ENCODE peak calls at places on chromosome 4, in five cellular contexts. Z is effector memory CD4-positive, alpha-beta T cell; M is pancreas; Q is stomach; P is HCT116. D is an unnamed sample.

GRCh38 chr4:163688856-163689255 is 194.4 kb downstream of the TMA16 start:
- DNase-seq in Z (no peak), M (no peak), Q (no peak), P (no peak), D (no peak)

GRCh38 chr4:152063301-152064235 is 302.8 kb upstream of the GATB start:
- DNase-seq in Z (peak; percentile 23), M (no peak), Q (peak; percentile 34), P (no peak), D (no peak)

GRCh38 chr4:1298461-1298860 is 8.8 kb downstream of the MAEA start:
- DNase-seq in Z (no peak), M (no peak), Q (no peak), P (no peak), D (no peak)

GRCh38 chr4:105546086-105546485 is 6.3 kb upstream of the ARHGEF38 start:
- DNase-seq in Z (no peak), M (no peak), Q (no peak), P (no peak), D (no peak)

GRCh38 chr4:39528056-39528465 is 822 bp upstream of the UGDH start:
- DNase-seq in Z (no peak), M (no peak), Q (no peak), P (no peak), D (peak; percentile 49)

GRCh38 chr4:144627663-144628076 is 18.3 kb upstream of the HHIP start:
- DNase-seq in Z (no peak), M (no peak), Q (no peak), P (no peak), D (no peak)

GRCh38 chr4:94621491-94622080 is 136.2 kb upstream of the BMPR1B start:
- DNase-seq in Z (no peak), M (peak; percentile 17), Q (no peak), P (peak; percentile 38), D (no peak)

GRCh38 chr4:88858752-88859151 is 161.1 kb upstream of the NAP1L5 start:
- DNase-seq in Z (no peak), M (no peak), Q (no peak), P (no peak), D (no peak)

GRCh38 chr4:37601527-37601926 is 84.6 kb downstream of the RELL1 start:
- DNase-seq in Z (no peak), M (peak; percentile 36), Q (peak; percentile 68), P (no peak), D (peak; percentile 10)

GRCh38 chr4:107312366-107312765 is 276.3 kb upstream of the DKK2 start:
- DNase-seq in Z (no peak), M (no peak), Q (no peak), P (no peak), D (no peak)

GRCh38 chr4:83316459-83317170 is 18.0 kb downstream of the HPSE start:
- DNase-seq in Z (no peak), M (no peak), Q (no peak), P (no peak), D (no peak)

GRCh38 chr4:98745372-98745771 is 87.0 kb upstream of the TSPAN5 start:
- DNase-seq in Z (no peak), M (no peak), Q (no peak), P (no peak), D (no peak)

GRCh38 chr4:13092702-13093101 is 391.4 kb downstream of the RAB28 start:
- DNase-seq in Z (no peak), M (no peak), Q (no peak), P (no peak), D (no peak)

GRCh38 chr4:1980561-1981041 is 28.2 kb downstream of the NELFA start:
- DNase-seq in Z (no peak), M (no peak), Q (no peak), P (no peak), D (no peak)

GRCh38 chr4:55346851-55347255 is 811 bp downstream of the SRD5A3 start:
- DNase-seq in Z (no peak), M (no peak), Q (no peak), P (no peak), D (no peak)

GRCh38 chr4:128285085-128286023 is 2.3 kb downstream of the PGRMC2 start:
- DNase-seq in Z (no peak), M (peak; percentile 15), Q (no peak), P (no peak), D (no peak)

GRCh38 chr4:153154010-153154975 is 50.0 kb upstream of the TRIM2 start:
- DNase-seq in Z (no peak), M (no peak), Q (peak; percentile 29), P (no peak), D (no peak)

GRCh38 chr4:144658908-144659307 is 13.0 kb downstream of the HHIP start:
- DNase-seq in Z (no peak), M (no peak), Q (no peak), P (no peak), D (no peak)

GRCh38 chr4:190020790-190021717 is 6.0 kb downstream of the FRG2 start:
- DNase-seq in Z (no peak), M (peak; percentile 64), Q (peak; percentile 51), P (no peak), D (no peak)

GRCh38 chr4:25088342-25088952 is 57.7 kb upstream of the LGI2 start:
- DNase-seq in Z (no peak), M (no peak), Q (no peak), P (no peak), D (no peak)

GRCh38 chr4:71241467-71242401 is 97.1 kb upstream of the SLC4A4 start:
- DNase-seq in Z (no peak), M (no peak), Q (peak; percentile 72), P (no peak), D (no peak)

GRCh38 chr4:186104895-186105720 is 604 bp downstream of the FAM149A start:
- DNase-seq in Z (no peak), M (peak; percentile 48), Q (peak; percentile 32), P (no peak), D (no peak)
- H3K4me3 ChIP-seq in Z (peak overlapping the region; percentile 61), M (peak overlapping the region; percentile 58), Q (peak overlapping the region; percentile 75), P (peak overlapping the region; percentile 60), D (no peak overlapping the region)

GRCh38 chr4:186586190-186586589 is 30.8 kb upstream of the MTNR1A start:
- DNase-seq in Z (no peak), M (no peak), Q (no peak), P (no peak), D (no peak)
- H3K27me3 ChIP-seq in Z (no peaks in the 10 kb centered on the region), M (no peaks in the 10 kb centered on the region), Q (no peaks in the 10 kb centered on the region), P (no peaks in the 10 kb centered on the region), D (no peaks in the 10 kb centered on the region)

GRCh38 chr4:27917381-27917780 is 1056.7 kb downstream of the STIM2 start:
- DNase-seq in Z (no peak), M (no peak), Q (no peak), P (no peak), D (no peak)

GRCh38 chr4:27916432-27917184 is 1056.0 kb downstream of the STIM2 start:
- DNase-seq in Z (no peak), M (no peak), Q (no peak), P (no peak), D (no peak)

GRCh38 chr4:27915822-27916221 is 1055.2 kb downstream of the STIM2 start:
- DNase-seq in Z (no peak), M (no peak), Q (no peak), P (no peak), D (no peak)

GRCh38 chr4:27921236-27921635 is 1060.6 kb downstream of the STIM2 start:
- DNase-seq in Z (no peak), M (no peak), Q (no peak), P (no peak), D (no peak)
- H3K9me3 ChIP-seq in Z (no peaks in the 10 kb centered on the region), M (no peaks in the 10 kb centered on the region), Q (no peaks in the 10 kb centered on the region), P (no peaks in the 10 kb centered on the region), D (no peaks in the 10 kb centered on the region)

GRCh38 chr4:41212221-41213203 is 1.8 kb downstream of the APBB2 start:
- DNase-seq in Z (no peak), M (peak; percentile 57), Q (peak; percentile 47), P (no peak), D (no peak)
- H3K4me3 ChIP-seq in Z (no peak overlapping the region), M (peak overlapping the region; percentile 92), Q (peak overlapping the region; percentile 81), P (peak overlapping the region; percentile 92), D (peak overlapping the region; percentile 93)

GRCh38 chr4:173521474-173522159 is 8.4 kb downstream of the HAND2 start:
- DNase-seq in Z (no peak), M (no peak), Q (no peak), P (no peak), D (no peak)

GRCh38 chr4:173520921-173521473 is 9.0 kb downstream of the HAND2 start:
- DNase-seq in Z (no peak), M (no peak), Q (no peak), P (no peak), D (no peak)

GRCh38 chr4:173522874-173523395 is 7.1 kb downstream of the HAND2 start:
- DNase-seq in Z (no peak), M (no peak), Q (no peak), P (no peak), D (no peak)

GRCh38 chr4:173524218-173525117 is 5.6 kb downstream of the HAND2 start:
- DNase-seq in Z (no peak), M (no peak), Q (no peak), P (no peak), D (no peak)

GRCh38 chr4:173522160-173522873 is 7.7 kb downstream of the HAND2 start:
- DNase-seq in Z (no peak), M (peak; percentile 54), Q (peak; percentile 55), P (no peak), D (peak; percentile 59)
- H3K27me3 ChIP-seq in Z (peaks cover 93% of the 10 kb centered on the region), M (no peaks in the 10 kb centered on the region), Q (peaks cover 100% of the 10 kb centered on the region), P (no peaks in the 10 kb centered on the region), D (peaks cover 74% of the 10 kb centered on the region)

DNA sequence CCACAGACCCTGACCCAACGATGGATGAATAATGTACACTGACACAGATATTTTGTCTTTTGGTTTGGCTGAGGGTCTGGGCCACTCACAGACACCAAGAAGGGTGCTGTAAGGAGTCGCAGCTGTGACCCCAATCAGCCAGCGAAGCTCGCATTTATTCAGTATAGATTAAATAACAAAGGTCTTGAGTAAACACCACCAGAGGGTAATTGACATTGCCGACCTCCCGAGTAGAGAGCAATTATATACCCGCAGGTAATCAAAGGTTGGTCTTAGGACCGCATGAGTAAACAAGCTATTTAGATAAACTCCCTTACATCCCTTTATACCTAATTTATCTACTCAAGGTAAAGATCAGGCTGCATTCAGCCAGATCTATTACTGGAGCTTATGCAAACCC is 297.1 kb downstream of the ADAM29 start:
- DNase-seq in Z (no peak), M (no peak), Q (no peak), P (no peak), D (no peak)
- H3K9me3 ChIP-seq in Z (no peaks in the 10 kb centered on the region), M (no peaks in the 10 kb centered on the region), Q (peaks cover 43% of the 10 kb centered on the region), P (no peaks in the 10 kb centered on the region), D (peaks cover 16% of the 10 kb centered on the region)

GRCh38 chr4:150773032-150773431 is 191.1 kb downstream of the MAB21L2 start:
- DNase-seq in Z (no peak), M (no peak), Q (no peak), P (no peak), D (no peak)
- H3K4me3 ChIP-seq in Z (no peak overlapping the region), M (no peak overlapping the region), Q (no peak overlapping the region), P (no peak overlapping the region), D (no peak overlapping the region)

D was measured in AG04450.